ENCODE peak calls at places on chromosomes 12 and 14, in nine cellular contexts. C is HFF-Myc, H is T-helper 9 cell, O is mucosa of gallbladder, B is OCI-LY7, W is upper lobe of right lung, J is uterus, L is fibroblast of mammary gland, U is AG09309. N is an unnamed sample.

GRCh38 chr12:116717466-116718457 is 20.1 kb downstream of the SPRING1 start:
- DNase-seq in C (no peak), H (no peak), O (peak), B (no peak), W (no peak), J (peak), L (peak), U (no peak), N (no peak)

GRCh38 chr14:61927521-61927920 is 165.3 kb downstream of the SNAPC1 start:
- DNase-seq in C (no peak), H (no peak), O (no peak), B (no peak), W (no peak), J (no peak), L (peak), U (no peak), N (no peak)

GRCh38 chr12:43271659-43272058 is 280.3 kb downstream of the ADAMTS20 start:
- DNase-seq in C (no peak), H (no peak), O (no peak), B (no peak), W (no peak), J (no peak), L (no peak), U (no peak), N (no peak)

GRCh38 chr12:49292729-49293055 is 2.3 kb upstream of the PRPH start:
- DNase-seq in C (no peak), H (no peak), O (no peak), B (no peak), W (no peak), J (no peak), L (no peak), U (no peak), N (no peak)

GRCh38 chr12:105935106-105935505 is 203.6 kb downstream of the NUAK1 start:
- DNase-seq in C (no peak), H (no peak), O (no peak), B (no peak), W (no peak), J (no peak), L (no peak), U (no peak), N (no peak)

GRCh38 chr14:78131616-78132015 is 38.6 kb upstream of the NRXN3 start:
- DNase-seq in C (no peak), H (no peak), O (no peak), B (no peak), W (no peak), J (no peak), L (no peak), U (no peak), N (no peak)

GRCh38 chr12:58888131-58888783 is 32.0 kb downstream of the LRIG3 start:
- DNase-seq in C (no peak), H (no peak), O (no peak), B (no peak), W (no peak), J (no peak), L (peak), U (peak), N (peak)

GRCh38 chr12:55935742-55936151 is 4.8 kb downstream of the DGKA start:
- DNase-seq in C (no peak), H (peak), O (peak), B (no peak), W (peak), J (no peak), L (no peak), U (no peak), N (no peak)

GRCh38 chr14:20630340-20631022 is 11.0 kb downstream of the OR6S1 start:
- DNase-seq in C (peak), H (peak), O (no peak), B (no peak), W (no peak), J (peak), L (peak), U (no peak), N (peak)

GRCh38 chr12:5335059-5335458 is 96.8 kb upstream of the NTF3 start:
- DNase-seq in C (no peak), H (no peak), O (no peak), B (no peak), W (no peak), J (no peak), L (no peak), U (no peak), N (no peak)

GRCh38 chr14:68972507-68973272 is 6.4 kb downstream of the ACTN1 start:
- DNase-seq in C (no peak), H (no peak), O (no peak), B (no peak), W (no peak), J (no peak), L (no peak), U (no peak), N (no peak)

GRCh38 chr12:63420206-63420644 is 248.1 kb downstream of the DPY19L2 start:
- DNase-seq in C (peak), H (peak), O (no peak), B (peak), W (no peak), J (no peak), L (peak), U (peak), N (peak)

GRCh38 chr12:47841910-47842309 is 22.2 kb upstream of the HDAC7 start:
- DNase-seq in C (no peak), H (no peak), O (no peak), B (no peak), W (peak), J (no peak), L (peak), U (no peak), N (peak)

GRCh38 chr14:33661071-33661470 is 289.8 kb downstream of the EGLN3 start:
- DNase-seq in C (no peak), H (no peak), O (no peak), B (no peak), W (no peak), J (no peak), L (no peak), U (no peak), N (no peak)

GRCh38 chr14:92252291-92252690 is 70.7 kb upstream of the SLC24A4 start:
- DNase-seq in C (no peak), H (no peak), O (no peak), B (no peak), W (no peak), J (no peak), L (no peak), U (no peak), N (no peak)

GRCh38 chr12:27616356-27617150 is 79.7 kb upstream of the REP15 start:
- DNase-seq in C (no peak), H (no peak), O (no peak), B (no peak), W (no peak), J (no peak), L (no peak), U (no peak), N (no peak)

GRCh38 chr14:103149351-103149750 is 26.1 kb downstream of the TNFAIP2 start:
- DNase-seq in C (no peak), H (no peak), O (no peak), B (no peak), W (no peak), J (no peak), L (no peak), U (no peak), N (no peak)

GRCh38 chr12:56751712-56752598 is at the start of gene PRIM1:
- DNase-seq in C (peak), H (peak), O (peak), B (peak), W (peak), J (peak), L (peak), U (no peak), N (peak)

GRCh38 chr12:79546461-79547043 is 144.2 kb downstream of the PAWR start:
- DNase-seq in C (no peak), H (no peak), O (no peak), B (no peak), W (no peak), J (no peak), L (no peak), U (no peak), N (no peak)

GRCh38 chr12:104469066-104469465 is 12.3 kb downstream of the CHST11 start:
- DNase-seq in C (no peak), H (no peak), O (no peak), B (no peak), W (no peak), J (no peak), L (no peak), U (no peak), N (no peak)

GRCh38 chr14:31418440-31418839 is 1.9 kb downstream of the HEATR5A start:
- DNase-seq in C (no peak), H (no peak), O (no peak), B (no peak), W (no peak), J (no peak), L (no peak), U (no peak), N (no peak)

GRCh38 chr12:21941522-21942376 is 523 bp upstream of the ABCC9 start:
- DNase-seq in C (no peak), H (no peak), O (peak), B (no peak), W (peak), J (peak), L (peak), U (no peak), N (peak)

GRCh38 chr14:106813477-106813823 is 1287.1 kb downstream of the TMEM121 start:
- DNase-seq in C (no peak), H (no peak), O (no peak), B (no peak), W (no peak), J (no peak), L (no peak), U (no peak), N (no peak)

GRCh38 chr12:3633396-3633795 is 119.5 kb downstream of the CRACR2A start:
- DNase-seq in C (no peak), H (no peak), O (no peak), B (no peak), W (no peak), J (no peak), L (no peak), U (no peak), N (no peak)

N was measured in endothelial cell of umbilical vein.